ENCODE peak calls at places on chromosomes 13 and 19, in eight cellular contexts. D, V, U, N, J, Q, T and O are unnamed samples.

GRCh38 chr13:48402325-48402962 is 10.5 kb downstream of the LPAR6 start:
- DNase-seq in D (no peak), V (no peak), U (no peak), N (no peak), J (no peak), Q (no peak), T (peak), O (no peak)

GRCh38 chr19:6459356-6460098 is at the start of gene SLC25A23:
- DNase-seq in D (peak), V (peak), U (peak), N (peak), J (peak), Q (peak), T (peak), O (peak)

GRCh38 chr13:93959796-93960533 is 519.5 kb downstream of the DCT start:
- DNase-seq in D (no peak), V (no peak), U (no peak), N (no peak), J (no peak), Q (no peak), T (peak), O (no peak)

GRCh38 chr19:8473652-8474476 is 28.6 kb downstream of the PRAM1 start:
- DNase-seq in D (no peak), V (no peak), U (no peak), N (no peak), J (no peak), Q (no peak), T (no peak), O (no peak)

GRCh38 chr19:41861846-41862245 is 1.8 kb downstream of the RPS19 start:
- DNase-seq in D (no peak), V (no peak), U (no peak), N (no peak), J (no peak), Q (peak), T (no peak), O (no peak)

GRCh38 chr19:17209126-17210036 is 5.8 kb upstream of the USE1 start:
- DNase-seq in D (peak), V (peak), U (peak), N (peak), J (peak), Q (peak), T (peak), O (peak)

GRCh38 chr13:20860844-20861243 is 41.7 kb downstream of the XPO4 start:
- DNase-seq in D (no peak), V (no peak), U (no peak), N (no peak), J (no peak), Q (no peak), T (no peak), O (no peak)

GRCh38 chr13:91072511-91072910 is 275.0 kb upstream of the MIR17HG start:
- DNase-seq in D (no peak), V (no peak), U (no peak), N (no peak), J (no peak), Q (no peak), T (no peak), O (no peak)

GRCh38 chr19:5150331-5150901 is 181.5 kb downstream of the KDM4B start:
- DNase-seq in D (no peak), V (no peak), U (no peak), N (no peak), J (no peak), Q (peak), T (no peak), O (no peak)

GRCh38 chr19:42363614-42364346 is 26.3 kb downstream of the CNFN start:
- DNase-seq in D (no peak), V (no peak), U (no peak), N (no peak), J (no peak), Q (peak), T (no peak), O (no peak)

GRCh38 chr13:32019612-32020233 is 11.9 kb upstream of the FRY start:
- DNase-seq in D (peak), V (peak), U (peak), N (peak), J (peak), Q (peak), T (peak), O (peak)

GRCh38 chr19:33779849-33780248 is 16.8 kb upstream of the KCTD15 start:
- DNase-seq in D (no peak), V (no peak), U (no peak), N (no peak), J (no peak), Q (no peak), T (no peak), O (no peak)

GRCh38 chr13:84139561-84140158 is 257.4 kb upstream of the SLITRK1 start:
- DNase-seq in D (no peak), V (no peak), U (peak), N (no peak), J (no peak), Q (no peak), T (no peak), O (no peak)

GRCh38 chr13:41457589-41458186 is 338 bp downstream of the RGCC start:
- DNase-seq in D (no peak), V (no peak), U (peak), N (no peak), J (no peak), Q (peak), T (peak), O (no peak)
- H3K4me3 ChIP-seq in D (peak), V (peak), U (peak), N (peak), J (peak), Q (peak), T (peak), O (peak)

GRCh38 chr19:15195381-15195964 is 5.3 kb downstream of the NOTCH3 start:
- DNase-seq in D (peak), V (peak), U (peak), N (peak), J (peak), Q (peak), T (peak), O (peak)

GRCh38 chr19:15197275-15198005 is 3.4 kb downstream of the NOTCH3 start:
- DNase-seq in D (peak), V (no peak), U (no peak), N (no peak), J (no peak), Q (peak), T (peak), O (no peak)

GRCh38 chr19:15194938-15195337 is 5.9 kb downstream of the NOTCH3 start:
- DNase-seq in D (peak), V (no peak), U (no peak), N (no peak), J (no peak), Q (peak), T (peak), O (peak)

GRCh38 chr19:15196683-15197005 is 4.2 kb downstream of the NOTCH3 start:
- DNase-seq in D (no peak), V (no peak), U (no peak), N (no peak), J (no peak), Q (no peak), T (no peak), O (no peak)

GRCh38 chr19:15195987-15196682 is 4.7 kb downstream of the NOTCH3 start:
- DNase-seq in D (no peak), V (peak), U (peak), N (no peak), J (peak), Q (peak), T (peak), O (no peak)
- H3K4me3 ChIP-seq in D (peak), V (peak), U (peak), N (peak), J (peak), Q (peak), T (peak), O (no peak)

DNA sequence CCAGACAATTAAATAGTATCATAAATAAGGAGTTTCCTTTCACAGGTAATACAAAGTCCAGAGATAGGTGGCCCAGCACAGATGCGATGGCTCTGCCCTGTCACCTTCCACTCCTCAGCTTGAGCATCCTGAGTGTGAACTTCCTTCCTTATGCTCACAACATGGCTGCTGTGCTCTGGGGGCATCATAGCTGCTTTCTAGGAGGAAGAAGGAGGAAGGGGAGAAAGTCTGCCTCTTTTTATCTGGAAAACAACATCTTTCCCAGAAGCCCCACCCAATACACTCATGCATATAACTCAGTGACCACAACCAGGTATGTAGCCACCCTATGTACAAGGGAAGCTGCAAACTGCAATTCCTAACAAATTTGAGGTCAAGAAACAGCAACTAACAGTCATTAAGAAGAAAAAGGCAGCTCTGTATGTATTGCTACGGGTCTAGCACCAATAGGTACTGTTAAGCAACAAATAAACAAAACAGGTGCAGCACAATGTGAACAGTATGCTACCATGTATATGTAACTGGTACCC is 201.2 kb upstream of the UBL3 start:
- DNase-seq in D (no peak), V (no peak), U (no peak), N (no peak), J (no peak), Q (no peak), T (no peak), O (no peak)
- H3K4me3 ChIP-seq in D (no peak), V (no peak), U (no peak), N (no peak), J (no peak), Q (no peak), T (no peak), O (no peak)

GRCh38 chr19:3132971-3133792 is 2.7 kb upstream of the GNA15 start:
- DNase-seq in D (no peak), V (peak), U (no peak), N (no peak), J (no peak), Q (peak), T (peak), O (no peak)
- H3K4me3 ChIP-seq in D (no peak), V (no peak), U (no peak), N (no peak), J (no peak), Q (no peak), T (peak), O (no peak)

GRCh38 chr19:43640424-43640757 is 741 bp upstream of the CADM4 start:
- DNase-seq in D (no peak), V (no peak), U (no peak), N (no peak), J (no peak), Q (no peak), T (no peak), O (no peak)
- H3K4me3 ChIP-seq in D (peak), V (peak), U (peak), N (no peak), J (peak), Q (peak), T (no peak), O (no peak)

GRCh38 chr19:21581646-21582045 is 76.2 kb downstream of the ZNF429 start:
- DNase-seq in D (no peak), V (no peak), U (no peak), N (no peak), J (no peak), Q (no peak), T (no peak), O (no peak)
- H3K4me3 ChIP-seq in D (no peak), V (no peak), U (no peak), N (no peak), J (no peak), Q (no peak), T (no peak), O (no peak)

GRCh38 chr13:111371720-111372119 is 51.3 kb downstream of the TEX29 start:
- DNase-seq in D (no peak), V (no peak), U (no peak), N (no peak), J (no peak), Q (no peak), T (no peak), O (no peak)
- H3K4me3 ChIP-seq in D (no peak), V (no peak), U (no peak), N (no peak), J (no peak), Q (no peak), T (no peak), O (no peak)

DNA sequence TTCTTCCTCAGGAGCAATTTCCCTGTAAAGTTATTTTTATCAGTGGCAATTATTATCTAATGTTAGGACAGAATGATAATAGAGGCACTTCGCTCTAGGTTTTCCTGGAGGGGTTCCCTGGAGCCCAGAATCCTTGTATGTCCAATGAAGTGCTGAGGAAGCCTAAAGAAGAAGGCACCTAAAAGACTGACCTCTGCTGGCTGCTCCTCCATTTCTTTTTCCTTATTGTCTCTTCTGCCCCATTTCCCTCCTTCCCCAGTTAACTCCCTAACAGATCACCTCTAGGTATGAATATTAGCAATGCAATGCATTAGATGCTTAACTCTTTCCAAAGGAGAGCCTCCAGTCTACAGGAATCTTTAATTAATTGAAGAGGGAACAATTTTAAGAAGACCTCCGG is 985.4 kb downstream of the DIAPH3 start:
- DNase-seq in D (peak), V (no peak), U (no peak), N (no peak), J (peak), Q (peak), T (no peak), O (no peak)
- H3K4me3 ChIP-seq in D (no peak), V (no peak), U (no peak), N (no peak), J (no peak), Q (no peak), T (no peak), O (no peak)

DNA sequence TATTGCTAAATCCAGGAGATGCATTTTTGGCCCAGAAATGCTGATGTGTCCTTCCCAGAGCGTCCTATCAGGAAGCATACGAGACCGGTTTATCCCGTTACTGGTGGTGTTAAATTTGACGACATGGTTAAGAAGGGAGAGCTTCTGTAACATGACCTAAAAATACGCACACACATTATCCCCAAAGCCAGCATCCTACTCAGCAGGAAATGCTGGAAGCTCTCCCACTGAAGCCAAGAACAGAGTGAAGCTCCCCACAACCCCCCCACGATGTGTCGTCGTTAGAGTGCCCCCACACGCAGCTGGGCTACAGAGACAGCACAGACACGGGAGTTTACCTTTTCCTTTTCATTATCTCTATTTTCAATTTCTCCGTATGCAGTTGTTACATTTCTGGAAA is 45.1 kb upstream of the MCF2L start:
- DNase-seq in D (no peak), V (no peak), U (no peak), N (no peak), J (no peak), Q (no peak), T (no peak), O (no peak)
- H3K4me3 ChIP-seq in D (no peak), V (no peak), U (no peak), N (no peak), J (no peak), Q (no peak), T (no peak), O (no peak)